ENCODE peak calls at places on chromosomes 3 and 15, in nine cellular contexts. Q is stimulated activated CD4-positive, alpha-beta T cell treated with anti-CD3 and anti-CD28 coated beads, Interleukin-12 subunit alpha, Interleukin-12 subunit beta, amount 100 ng/mL, for 24 hours; R is chondrocyte; P is H7; N is GM23338; B is HCT116; S is pulmonary artery endothelial cell; F is tibial artery; A is germinal center. L is an unnamed sample.

GRCh38 chr3:25428003-25428861 is at the start of gene RARB:
- DNase-seq in Q (no peak), R (no peak), P (peak; percentile 73), N (peak; percentile 86), B (no peak), S (peak; percentile 81), F (peak; percentile 85), A (no peak), L (peak; percentile 35)

GRCh38 chr3:165549665-165550064 is 287.6 kb downstream of the BCHE start:
- DNase-seq in Q (no peak), R (no peak), P (no peak), N (peak; percentile 8), B (no peak), S (no peak), F (no peak), A (no peak), L (no peak)

GRCh38 chr3:126982125-126982521 is 792 bp upstream of the PLXNA1 start:
- DNase-seq in Q (peak; percentile 44), R (no peak), P (no peak), N (peak; percentile 58), B (no peak), S (no peak), F (no peak), A (peak; percentile 66), L (no peak)

GRCh38 chr3:58011580-58011979 is 3.4 kb downstream of the FLNB start:
- DNase-seq in Q (no peak), R (no peak), P (no peak), N (no peak), B (no peak), S (no peak), F (no peak), A (no peak), L (no peak)

GRCh38 chr3:10192953-10193691 is 28.4 kb downstream of the IRAK2 start:
- DNase-seq in Q (peak; percentile 63), R (no peak), P (peak; percentile 81), N (peak; percentile 77), B (no peak), S (peak; percentile 82), F (peak; percentile 74), A (peak; percentile 73), L (peak; percentile 32)

GRCh38 chr15:32775103-32775502 is 57.3 kb downstream of the GREM1 start:
- DNase-seq in Q (no peak), R (no peak), P (no peak), N (no peak), B (no peak), S (no peak), F (no peak), A (no peak), L (no peak)

GRCh38 chr3:195133462-195133861 is 137.5 kb downstream of the XXYLT1 start:
- DNase-seq in Q (peak; percentile 28), R (no peak), P (no peak), N (no peak), B (no peak), S (no peak), F (no peak), A (peak; percentile 45), L (no peak)

GRCh38 chr3:141412936-141413354 is 44.6 kb downstream of the ZBTB38 start:
- DNase-seq in Q (no peak), R (no peak), P (no peak), N (no peak), B (no peak), S (peak; percentile 68), F (peak; percentile 98), A (no peak), L (no peak)

GRCh38 chr3:192422321-192422997 is 304.9 kb downstream of the FGF12 start:
- DNase-seq in Q (no peak), R (no peak), P (no peak), N (no peak), B (no peak), S (no peak), F (no peak), A (no peak), L (no peak)

GRCh38 chr3:118991775-118992174 is 42.9 kb downstream of the IGSF11 start:
- DNase-seq in Q (no peak), R (no peak), P (no peak), N (no peak), B (no peak), S (no peak), F (no peak), A (no peak), L (no peak)

GRCh38 chr3:122310361-122310760 is 14.7 kb upstream of the CSTA start:
- DNase-seq in Q (no peak), R (no peak), P (no peak), N (no peak), B (no peak), S (no peak), F (no peak), A (no peak), L (no peak)